ENCODE peak calls at places on chromosomes 3 and 15, in six cellular contexts. G is non-pigmented ciliary epithelial cell; R is lower lobe of right lung; M is nephron progenitor cell; O is effector CD4-positive, alpha-beta T cell; V is glutamatergic neuron. J is an unnamed sample.

GRCh38 chr3:14016900-14017475 is 107.7 kb downstream of the CHCHD4 start:
- DNase-seq in G (no peak), R (no peak), M (no peak), O (no peak), V (no peak), J (no peak)

GRCh38 chr3:171459130-171459941 is 869 bp downstream of the TNIK start:
- DNase-seq in G (no peak), R (peak), M (peak), O (peak), V (peak), J (peak)

GRCh38 chr3:65851827-65852226 is 186.9 kb downstream of the MAGI1 start:
- DNase-seq in G (peak), R (no peak), M (no peak), O (no peak), V (no peak), J (no peak)

GRCh38 chr15:77569647-77570186 is 63.0 kb downstream of the LINGO1 start:
- DNase-seq in G (no peak), R (no peak), M (peak), O (no peak), V (no peak), J (no peak)

GRCh38 chr15:39270221-39270835 is 310.6 kb upstream of the THBS1 start:
- DNase-seq in G (no peak), R (no peak), M (no peak), O (no peak), V (no peak), J (no peak)

GRCh38 chr15:41689834-41690233 is 29.6 kb downstream of the MGA start:
- DNase-seq in G (no peak), R (no peak), M (no peak), O (no peak), V (no peak), J (no peak)

GRCh38 chr3:50057756-50058155 is 31.0 kb upstream of the RBM5 start:
- DNase-seq in G (no peak), R (no peak), M (no peak), O (no peak), V (no peak), J (no peak)

GRCh38 chr15:71568226-71568625 is 242.1 kb upstream of the NR2E3 start:
- DNase-seq in G (no peak), R (no peak), M (no peak), O (no peak), V (no peak), J (no peak)

GRCh38 chr15:57079446-57079845 is 161.0 kb downstream of the TCF12 start:
- DNase-seq in G (no peak), R (no peak), M (no peak), O (no peak), V (no peak), J (no peak)

GRCh38 chr3:132730891-132731580 is 8.8 kb upstream of the NPHP3 start:
- DNase-seq in G (peak), R (no peak), M (no peak), O (no peak), V (no peak), J (no peak)

GRCh38 chr3:16467368-16467767 is 46.1 kb downstream of the RFTN1 start:
- DNase-seq in G (no peak), R (no peak), M (no peak), O (peak), V (no peak), J (peak)

GRCh38 chr3:18007980-18008379 is 265.5 kb upstream of the TBC1D5 start:
- DNase-seq in G (peak), R (no peak), M (no peak), O (no peak), V (no peak), J (no peak)

GRCh38 chr3:100602506-100603444 is 6.6 kb upstream of the ADGRG7 start:
- DNase-seq in G (peak), R (no peak), M (no peak), O (no peak), V (no peak), J (no peak)

GRCh38 chr3:99896482-99896881 is 78.8 kb downstream of the CMSS1 start:
- DNase-seq in G (no peak), R (no peak), M (no peak), O (no peak), V (no peak), J (no peak)

GRCh38 chr15:48644827-48645557 is 517 bp downstream of the FBN1 start:
- DNase-seq in G (no peak), R (peak), M (peak), O (no peak), V (peak), J (peak)

GRCh38 chr15:65530318-65531111 is at the start of gene HACD3:
- DNase-seq in G (no peak), R (peak), M (peak), O (peak), V (peak), J (peak)

GRCh38 chr15:59532770-59533379 is 78.7 kb upstream of the GCNT3 start:
- DNase-seq in G (no peak), R (no peak), M (peak), O (no peak), V (peak), J (peak)

GRCh38 chr3:194851254-194851653 is 165.6 kb downstream of the FAM43A start:
- DNase-seq in G (no peak), R (no peak), M (no peak), O (no peak), V (no peak), J (no peak)

GRCh38 chr3:184559336-184559735 is 2.2 kb upstream of the EPHB3 start:
- DNase-seq in G (no peak), R (peak), M (no peak), O (no peak), V (peak), J (no peak)

GRCh38 chr3:49469037-49469875 is 811 bp upstream of the DAG1 start:
- DNase-seq in G (no peak), R (peak), M (peak), O (no peak), V (peak), J (no peak)

GRCh38 chr3:105366302-105367062 is at the start of gene ALCAM:
- DNase-seq in G (peak), R (peak), M (peak), O (peak), V (peak), J (peak)

GRCh38 chr15:74872702-74873035 is 496 bp downstream of the SCAMP2 start:
- DNase-seq in G (no peak), R (no peak), M (no peak), O (no peak), V (no peak), J (no peak)

GRCh38 chr15:67049351-67050044 is 15.9 kb upstream of the SMAD3 start:
- DNase-seq in G (peak), R (no peak), M (no peak), O (no peak), V (no peak), J (no peak)

GRCh38 chr3:52537726-52538421 is 1.5 kb downstream of the UQCC5 start:
- DNase-seq in G (no peak), R (no peak), M (no peak), O (no peak), V (no peak), J (no peak)

GRCh38 chr3:167783781-167784180 is 48.3 kb downstream of the SERPINI1 start:
- DNase-seq in G (no peak), R (no peak), M (no peak), O (no peak), V (no peak), J (no peak)

GRCh38 chr15:70580958-70581357 is 182.4 kb downstream of the UACA start:
- DNase-seq in G (no peak), R (no peak), M (no peak), O (no peak), V (no peak), J (no peak)

GRCh38 chr15:25180606-25181289 is 226.0 kb downstream of the SNRPN start:
- DNase-seq in G (no peak), R (peak), M (no peak), O (no peak), V (peak), J (no peak)

GRCh38 chr3:72379500-72380187 is 468.6 kb downstream of the SHQ1 start:
- DNase-seq in G (no peak), R (no peak), M (no peak), O (no peak), V (no peak), J (no peak)

GRCh38 chr3:30399394-30400181 is 206.8 kb upstream of the TGFBR2 start:
- DNase-seq in G (no peak), R (no peak), M (no peak), O (no peak), V (no peak), J (no peak)

GRCh38 chr3:159586587-159587202 is 401.9 kb upstream of the IL12A start:
- DNase-seq in G (no peak), R (no peak), M (peak), O (no peak), V (peak), J (no peak)

GRCh38 chr3:137772231-137772617 is 8.1 kb downstream of the SOX14 start:
- DNase-seq in G (no peak), R (no peak), M (no peak), O (no peak), V (no peak), J (no peak)

GRCh38 chr3:13108861-13109260 is 35.6 kb upstream of the IQSEC1 start:
- DNase-seq in G (no peak), R (peak), M (no peak), O (no peak), V (no peak), J (no peak)

GRCh38 chr3:50278106-50278867 is 600 bp upstream of the LSMEM2 start:
- DNase-seq in G (no peak), R (no peak), M (no peak), O (no peak), V (no peak), J (no peak)

GRCh38 chr3:35446896-35447295 is 192.4 kb upstream of the ARPP21 start:
- DNase-seq in G (no peak), R (no peak), M (no peak), O (no peak), V (no peak), J (no peak)

GRCh38 chr3:79367066-79367465 is 400.7 kb downstream of the ROBO1 start:
- DNase-seq in G (peak), R (no peak), M (no peak), O (no peak), V (no peak), J (no peak)

GRCh38 chr3:48018841-48019240 is 2.6 kb upstream of the MAP4 start:
- DNase-seq in G (no peak), R (no peak), M (no peak), O (no peak), V (no peak), J (no peak)

GRCh38 chr3:188631291-188632010 is 477.5 kb downstream of the LPP start:
- DNase-seq in G (peak), R (no peak), M (no peak), O (no peak), V (no peak), J (no peak)

GRCh38 chr3:98812851-98813374 is 49.8 kb downstream of the ST3GAL6 start:
- DNase-seq in G (no peak), R (peak), M (no peak), O (no peak), V (no peak), J (no peak)

J was measured in activated CD8-positive, alpha-beta T cell treated with anti-CD3 and anti-CD28 coated beads, Interleukin-2, amount 10 ng/mL, durations not matched to agents 7 days and 5 days.